ENCODE peak calls at places on chromosome 10, in five cellular contexts. M, T, O, B and W are unnamed samples.

GRCh38 chr10:87826653-87827052 is 8.6 kb upstream of the ATAD1 start:
- DNase-seq in B (no peak), T (no peak), M (no peak), O (no peak), W (no peak)

GRCh38 chr10:58372630-58373445 is 12.4 kb upstream of the TFAM start:
- DNase-seq in B (no peak), O (no peak), M (no peak), T (no peak), W (no peak)

GRCh38 chr10:58952747-58953466 is 223.5 kb upstream of the PHYHIPL start:
- DNase-seq in T (no peak), O (no peak), M (peak), B (peak), W (peak)

GRCh38 chr10:111128331-111129167 is 51.7 kb downstream of the ADRA2A start:
- DNase-seq in M (peak), B (peak), O (no peak), T (no peak), W (no peak)

GRCh38 chr10:100173035-100173434 is 12.8 kb downstream of the ERLIN1 start:
- DNase-seq in O (no peak), B (no peak), M (no peak), T (no peak), W (no peak)

GRCh38 chr10:60883187-60883586 is 60.8 kb downstream of the RHOBTB1 start:
- DNase-seq in M (peak), B (peak), T (no peak), O (no peak), W (peak)

GRCh38 chr10:73875139-73875475 is 752 bp upstream of the CAMK2G start:
- DNase-seq in T (no peak), O (no peak), M (no peak), B (no peak), W (no peak)

GRCh38 chr10:129706523-129706922 is 239.5 kb downstream of the MGMT start:
- DNase-seq in B (no peak), O (no peak), T (no peak), M (no peak), W (no peak)

GRCh38 chr10:70573599-70574506 is 28.7 kb downstream of the PRF1 start:
- DNase-seq in O (no peak), B (no peak), T (no peak), M (no peak), W (no peak)

GRCh38 chr10:31836569-31837406 is 91.8 kb downstream of the ARHGAP12 start:
- DNase-seq in B (peak), O (no peak), T (no peak), M (peak), W (peak)

GRCh38 chr10:86583983-86584382 is 62.4 kb upstream of the WAPL start:
- DNase-seq in O (no peak), M (no peak), T (no peak), B (peak), W (no peak)

GRCh38 chr10:114245128-114245791 is 6.2 kb downstream of the VWA2 start:
- DNase-seq in B (no peak), T (no peak), O (no peak), M (no peak), W (no peak)

GRCh38 chr10:36765777-36766176 is 359.6 kb upstream of the ANKRD30A start:
- DNase-seq in M (no peak), B (no peak), T (no peak), O (no peak), W (no peak)

GRCh38 chr10:19634163-19634562 is 182.1 kb upstream of the PLXDC2 start:
- DNase-seq in O (no peak), M (no peak), B (no peak), T (no peak), W (no peak)

GRCh38 chr10:70828923-70829322 is 13.2 kb downstream of the SGPL1 start:
- DNase-seq in T (no peak), B (no peak), M (no peak), O (no peak), W (no peak)

GRCh38 chr10:12419279-12419847 is 70.0 kb downstream of the CAMK1D start:
- DNase-seq in O (no peak), M (no peak), B (no peak), T (peak), W (no peak)

GRCh38 chr10:3625959-3626751 is 158.9 kb downstream of the KLF6 start:
- DNase-seq in O (no peak), T (no peak), B (no peak), M (no peak), W (no peak)

GRCh38 chr10:5373891-5374611 is 9.3 kb downstream of the UCN3 start:
- DNase-seq in B (no peak), M (no peak), T (no peak), O (no peak), W (no peak)

GRCh38 chr10:51010977-51011376 is 63.3 kb upstream of the PRKG1 start:
- DNase-seq in B (peak), T (no peak), M (no peak), O (no peak), W (peak)

GRCh38 chr10:124145109-124145860 is 51.9 kb upstream of the CHST15 start:
- DNase-seq in T (no peak), M (no peak), B (no peak), O (no peak), W (peak)

GRCh38 chr10:122861724-122862161 is 16.1 kb upstream of the CUZD1 start:
- DNase-seq in T (no peak), B (peak), M (no peak), O (no peak), W (no peak)

GRCh38 chr10:13592306-13592705 is 5.5 kb downstream of the PRPF18 start:
- DNase-seq in B (no peak), M (no peak), O (no peak), T (no peak), W (no peak)

GRCh38 chr10:61682323-61682722 is 19.6 kb downstream of the CABCOCO1 start:
- DNase-seq in O (no peak), B (peak), M (no peak), T (no peak), W (no peak)

GRCh38 chr10:94607111-94607510 is 61.5 kb downstream of the HELLS start:
- DNase-seq in T (no peak), O (no peak), M (no peak), B (no peak), W (no peak)

GRCh38 chr10:79002336-79002735 is 66.4 kb upstream of the ZMIZ1 start:
- DNase-seq in M (no peak), T (no peak), B (no peak), O (no peak), W (no peak)

GRCh38 chr10:58438340-58438739 is 53.1 kb downstream of the TFAM start:
- DNase-seq in B (no peak), M (no peak), T (no peak), O (no peak), W (peak)

GRCh38 chr10:33252794-33253203 is 81.7 kb downstream of the NRP1 start:
- DNase-seq in M (no peak), B (peak), T (no peak), O (no peak), W (peak)

GRCh38 chr10:17232276-17232987 is 4.4 kb downstream of the VIM start:
- DNase-seq in B (no peak), M (no peak), O (no peak), T (no peak), W (no peak)

GRCh38 chr10:124734311-124735166 is 9.6 kb downstream of the FAM53B start:
- DNase-seq in M (no peak), T (no peak), O (no peak), B (no peak), W (no peak)

GRCh38 chr10:127849896-127850295 is 42.8 kb downstream of the CLRN3 start:
- DNase-seq in M (no peak), O (no peak), T (no peak), B (no peak), W (no peak)

GRCh38 chr10:127852456-127852855 is 40.3 kb downstream of the CLRN3 start:
- DNase-seq in M (no peak), O (no peak), B (no peak), T (no peak), W (no peak)

GRCh38 chr10:127851661-127852205 is 41.0 kb downstream of the CLRN3 start:
- DNase-seq in T (no peak), M (no peak), O (no peak), B (no peak), W (no peak)

GRCh38 chr10:127849224-127849623 is 43.5 kb downstream of the CLRN3 start:
- DNase-seq in M (no peak), T (no peak), O (no peak), B (no peak), W (no peak)

DNA sequence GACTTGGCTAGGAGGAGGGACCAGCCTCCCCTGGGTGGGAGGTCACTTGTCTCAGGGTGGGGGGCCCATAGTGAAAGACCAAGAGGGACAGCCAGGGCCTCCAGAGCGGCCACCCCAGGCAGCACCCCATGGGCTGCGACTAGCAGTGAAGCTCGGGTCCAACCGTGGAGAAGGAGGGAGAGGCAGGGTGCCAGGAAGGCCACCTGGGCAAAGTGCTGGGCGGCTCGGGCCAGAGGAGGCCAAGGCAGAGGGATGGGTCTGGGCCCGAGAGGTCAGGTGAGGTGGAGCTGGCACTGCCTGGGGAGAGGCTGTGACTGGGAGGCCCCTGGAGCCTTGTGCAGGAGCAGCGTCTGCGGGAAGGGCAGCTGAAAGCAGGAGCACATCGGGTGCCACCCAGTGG is 41.8 kb downstream of the CLRN3 start:
- DNase-seq in B (no peak), M (no peak), O (no peak), T (no peak), W (no peak)
- TF ChIP-seq CTCF in B (no peak), M (no peak), O (no peak), T (no peak), W (no peak)

GRCh38 chr10:43156590-43157340 is 18.5 kb downstream of the CSGALNACT2 start:
- DNase-seq in M (peak), O (no peak), B (no peak), T (no peak), W (no peak)
- H3K4me3 ChIP-seq in M (no peak), O (no peak), B (no peak), T (no peak), W (no peak)

GRCh38 chr10:133334495-133335237 is 2.0 kb downstream of the CALY start:
- DNase-seq in O (no peak), T (peak), M (no peak), B (peak), W (peak)
- TF ChIP-seq CTCF in O (no peak), T (no peak), M (no peak), B (no peak), W (no peak)

DNA sequence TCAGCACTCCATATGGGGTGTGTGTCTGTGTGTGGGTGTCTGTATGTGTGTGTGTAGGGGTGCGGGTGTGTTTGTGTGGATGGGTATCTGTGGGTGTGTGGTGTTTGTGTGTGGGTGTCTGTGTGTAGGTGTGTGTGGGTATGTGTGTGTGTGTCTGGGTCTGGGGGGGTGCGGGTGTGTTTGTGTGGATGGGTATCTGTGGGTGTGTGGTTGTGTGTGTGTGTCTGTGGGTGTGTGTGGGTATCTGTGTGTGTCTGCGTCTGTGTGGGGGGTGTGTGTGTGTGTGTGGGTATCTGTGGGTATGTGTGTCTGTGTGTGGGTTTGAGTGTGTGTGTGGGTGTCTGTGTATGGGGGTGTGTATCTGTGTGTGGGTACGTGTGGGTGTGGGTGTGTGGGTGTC is 148.7 kb downstream of the RGS10 start:
- DNase-seq in B (no peak), O (no peak), T (no peak), M (no peak), W (no peak)
- H3K4me3 ChIP-seq in B (no peak), O (no peak), T (no peak), M (no peak), W (no peak)

GRCh38 chr10:102696736-102697135 is 17.5 kb downstream of the ARL3 start:
- DNase-seq in B (no peak), T (no peak), O (no peak), M (no peak), W (no peak)

DNA sequence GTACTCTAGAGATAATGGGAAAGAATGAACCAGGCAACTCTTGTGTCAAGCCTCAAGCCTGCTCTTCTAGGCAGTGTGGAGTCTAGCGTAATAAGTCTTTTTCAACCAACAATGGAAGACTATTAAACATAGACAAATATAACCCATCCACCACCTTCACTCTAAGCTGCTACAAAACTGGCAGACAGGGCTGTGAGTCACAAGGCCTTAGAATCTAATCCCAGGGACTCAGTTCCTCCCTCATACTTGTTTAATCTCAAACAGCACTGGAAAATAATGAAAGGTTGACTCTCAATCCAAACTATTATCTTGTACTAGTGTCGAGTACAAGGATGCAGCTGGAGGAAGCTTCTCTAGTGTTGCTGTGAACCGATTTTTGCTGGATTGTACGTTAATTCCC is 22.5 kb downstream of the ARL3 start:
- DNase-seq in M (no peak), B (no peak), O (no peak), T (no peak), W (peak)
- TF ChIP-seq CTCF in M (no peak), B (no peak), O (no peak), T (no peak), W (no peak)

GRCh38 chr10:7045891-7046599 is 364.8 kb downstream of the SFMBT2 start:
- DNase-seq in O (no peak), T (no peak), M (no peak), B (no peak), W (no peak)

GRCh38 chr10:7040681-7041080 is 370.2 kb downstream of the SFMBT2 start:
- DNase-seq in M (no peak), T (no peak), O (no peak), B (no peak), W (no peak)

GRCh38 chr10:7043051-7043653 is 367.7 kb downstream of the SFMBT2 start:
- DNase-seq in O (no peak), M (no peak), B (no peak), T (no peak), W (no peak)

GRCh38 chr10:7046615-7047014 is 364.2 kb downstream of the SFMBT2 start:
- DNase-seq in M (no peak), B (no peak), O (no peak), T (no peak), W (no peak)
- H3K4me3 ChIP-seq in M (no peak), B (no peak), O (no peak), T (no peak), W (no peak)

GRCh38 chr10:9992656-9993055 is 1025.0 kb upstream of the CELF2 start:
- DNase-seq in O (no peak), T (no peak), B (no peak), M (no peak), W (peak)
- TF ChIP-seq CTCF in O (no peak), T (no peak), B (no peak), M (no peak), W (no peak)

DNA sequence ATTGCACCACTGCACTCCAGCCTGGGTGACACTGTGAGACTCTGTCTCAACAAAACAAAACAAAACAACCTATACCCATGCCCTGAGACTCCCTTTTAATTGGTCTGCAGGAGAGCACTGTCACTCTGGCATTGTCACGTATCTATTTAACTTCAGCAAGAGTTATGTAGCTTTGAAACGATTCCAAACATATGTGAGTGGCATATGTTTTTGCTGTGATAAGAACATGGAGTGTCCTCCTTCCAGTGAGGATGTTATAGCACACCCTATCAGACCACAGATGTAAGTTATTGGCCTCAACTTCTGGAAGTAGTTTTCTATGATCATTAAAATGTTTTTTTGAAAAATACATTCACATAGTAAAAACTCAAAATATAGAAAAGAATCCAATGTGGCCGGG is 15.5 kb upstream of the DNAJC12 start:
- DNase-seq in B (no peak), M (no peak), O (no peak), T (no peak), W (no peak)
- H3K4me3 ChIP-seq in B (no peak), M (no peak), O (no peak), T (no peak), W (no peak)

GRCh38 chr10:91208645-91209044 is 11.8 kb upstream of the PCGF5 start:
- DNase-seq in T (no peak), O (no peak), B (no peak), M (no peak), W (no peak)
- TF ChIP-seq CTCF in T (no peak), O (no peak), B (no peak), M (no peak), W (no peak)